ENCODE peak calls at places on chromosome 9, in four cellular contexts. I, Q, Y and M are unnamed samples.

GRCh38 chr9:118331622-118332045 is 627.4 kb downstream of the TLR4 start:
- DNase-seq in Q (no peak), Y (peak), I (peak), M (peak)

GRCh38 chr9:111965566-111966019 is 69.0 kb downstream of the UGCG start:
- DNase-seq in Y (peak), I (peak), Q (peak), M (peak)

GRCh38 chr9:77865385-77865784 is 166.2 kb downstream of the GNAQ start:
- DNase-seq in Q (no peak), I (no peak), Y (no peak), M (no peak)

GRCh38 chr9:78320030-78320693 is 23.2 kb downstream of the PSAT1 start:
- DNase-seq in Q (no peak), Y (no peak), I (no peak), M (no peak)

GRCh38 chr9:107861075-107861474 is 371.5 kb upstream of the KLF4 start:
- DNase-seq in I (no peak), Q (no peak), Y (no peak), M (no peak)

GRCh38 chr9:93812410-93812668 is 142.8 kb downstream of the BARX1 start:
- DNase-seq in Y (no peak), Q (no peak), I (no peak), M (no peak)

GRCh38 chr9:110714314-110714713 is 45.7 kb downstream of the MUSK start:
- DNase-seq in Q (peak), I (no peak), Y (no peak), M (peak)

GRCh38 chr9:12554636-12555035 is 138.5 kb upstream of the TYRP1 start:
- DNase-seq in Q (peak), Y (peak), I (peak), M (peak)

GRCh38 chr9:89662718-89663246 is 58.0 kb downstream of the GADD45G start:
- DNase-seq in Q (no peak), I (no peak), Y (no peak), M (no peak)

GRCh38 chr9:91408475-91408874 is 15.2 kb downstream of the NFIL3 start:
- DNase-seq in Q (peak), I (no peak), Y (peak), M (no peak)

GRCh38 chr9:79145442-79145841 is 426.3 kb upstream of the TLE4 start:
- DNase-seq in I (no peak), Y (no peak), Q (no peak), M (no peak)

GRCh38 chr9:15606667-15607472 is 54.0 kb downstream of the CCDC171 start:
- DNase-seq in Q (peak), I (peak), Y (peak), M (peak)

GRCh38 chr9:116355153-116355827 is 201.7 kb downstream of the PAPPA start:
- DNase-seq in Y (peak), I (peak), Q (peak), M (peak)

DNA sequence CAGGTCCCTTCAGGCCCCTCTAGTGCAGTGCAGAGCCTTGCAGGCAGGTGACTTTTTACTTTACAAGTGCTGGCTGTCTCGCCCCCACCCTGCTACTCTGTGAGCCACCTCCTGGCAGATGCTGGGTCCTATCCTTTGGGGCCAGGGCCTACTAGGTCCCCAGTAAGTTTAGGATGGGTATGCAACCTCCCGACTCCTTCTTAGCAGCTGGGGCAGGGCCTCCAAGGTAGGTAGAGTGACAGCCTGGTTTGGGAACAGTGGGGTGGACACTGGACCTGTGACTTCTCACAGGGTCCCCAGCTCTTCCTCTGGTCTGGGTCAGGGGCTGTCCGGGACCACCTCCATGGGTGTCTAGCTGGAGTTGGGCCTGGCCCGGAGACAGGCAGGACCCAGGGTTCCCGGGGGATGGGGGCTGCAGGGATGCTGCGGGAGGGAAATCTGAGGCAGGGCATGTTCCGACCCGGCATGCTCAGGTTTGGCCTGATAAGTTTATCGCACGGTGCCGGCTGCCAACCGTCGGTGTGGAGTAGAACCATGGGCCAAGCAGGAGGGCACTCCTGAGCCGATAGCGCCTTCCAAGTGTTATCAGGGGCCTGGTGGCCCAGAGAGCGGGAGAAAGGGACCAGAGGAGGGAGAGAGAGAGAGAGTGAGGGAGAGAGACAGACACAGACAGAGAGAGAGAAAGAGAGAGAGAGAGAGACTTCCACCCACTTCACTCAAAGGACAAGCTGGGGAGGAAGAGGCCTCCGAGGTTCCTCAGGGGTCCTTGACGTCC is 20.6 kb downstream of the GFI1B start:
- DNase-seq in I (no peak), Y (no peak), Q (no peak), M (no peak)
- TF ChIP-seq CTCF in I (no peak), Y (no peak), Q (no peak), M (no peak)

DNA sequence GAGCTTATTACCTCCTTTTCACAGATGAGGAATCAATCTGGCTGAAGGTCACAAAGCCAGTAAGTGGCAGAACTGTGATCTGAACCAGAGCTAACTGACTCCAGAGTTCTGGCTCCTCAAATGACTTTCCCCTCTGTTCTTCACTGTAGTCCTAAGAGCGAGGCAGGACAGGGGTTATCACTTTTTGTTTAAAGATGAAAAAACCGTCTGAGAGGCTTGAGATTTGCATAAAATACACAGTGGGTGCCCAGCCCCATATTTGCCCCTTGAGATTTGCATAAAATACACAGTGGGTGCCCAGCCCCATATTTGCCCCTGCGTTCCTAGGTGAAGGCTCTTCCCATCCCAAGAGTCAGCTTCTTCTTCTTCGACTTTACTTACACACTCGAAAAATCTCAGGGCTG is 667 bp downstream of the FBXO10 start:
- DNase-seq in I (no peak), Y (peak), Q (no peak), M (no peak)
- H3K4me3 ChIP-seq in I (peak), Y (peak), Q (peak), M (peak)

DNA sequence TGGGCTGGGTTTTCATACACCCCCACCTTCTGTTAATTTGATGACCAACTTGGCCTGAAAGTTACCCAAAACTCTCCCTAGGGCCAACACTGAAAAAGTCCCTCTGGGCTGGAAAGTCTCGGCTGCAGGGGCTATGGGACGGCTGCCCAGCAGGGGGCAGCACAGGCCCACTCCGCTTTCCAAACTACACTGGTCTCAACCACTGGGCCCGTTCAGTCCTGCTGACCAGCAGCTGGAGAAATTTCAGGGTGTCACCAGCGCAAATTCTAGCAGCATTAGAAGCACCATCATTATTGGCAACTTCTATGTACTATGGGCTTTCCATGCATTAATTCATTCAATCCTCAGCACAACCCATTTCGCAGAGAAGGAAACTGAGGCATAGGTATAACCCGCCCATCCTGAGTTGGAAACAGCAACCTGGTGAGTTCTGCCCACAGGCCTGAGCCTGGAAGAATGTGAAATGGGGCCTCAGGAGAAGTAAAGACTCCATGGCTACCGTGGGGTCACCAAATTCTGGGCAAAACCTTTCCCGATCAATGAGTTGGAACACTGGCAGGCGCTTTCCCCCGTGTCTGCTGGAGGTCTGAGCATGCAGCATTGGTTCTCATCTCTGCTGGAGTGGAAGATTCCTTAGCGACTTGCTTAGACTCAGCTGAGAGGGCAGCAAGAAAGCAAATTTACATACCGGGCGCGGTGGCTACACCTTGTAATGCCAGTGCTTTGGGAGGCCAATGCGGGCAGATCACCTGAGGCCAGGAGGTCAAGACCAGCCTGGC is 9.7 kb downstream of the ORM2 start:
- DNase-seq in Y (peak), I (peak), Q (peak), M (peak)
- TF ChIP-seq CTCF in Y (peak), I (peak), Q (peak), M (peak)

GRCh38 chr9:129888085-129888808 is 53.0 kb downstream of the USP20 start:
- DNase-seq in I (no peak), Q (no peak), Y (no peak), M (no peak)
- H3K4me3 ChIP-seq in I (no peak), Q (no peak), Y (no peak), M (no peak)

DNA sequence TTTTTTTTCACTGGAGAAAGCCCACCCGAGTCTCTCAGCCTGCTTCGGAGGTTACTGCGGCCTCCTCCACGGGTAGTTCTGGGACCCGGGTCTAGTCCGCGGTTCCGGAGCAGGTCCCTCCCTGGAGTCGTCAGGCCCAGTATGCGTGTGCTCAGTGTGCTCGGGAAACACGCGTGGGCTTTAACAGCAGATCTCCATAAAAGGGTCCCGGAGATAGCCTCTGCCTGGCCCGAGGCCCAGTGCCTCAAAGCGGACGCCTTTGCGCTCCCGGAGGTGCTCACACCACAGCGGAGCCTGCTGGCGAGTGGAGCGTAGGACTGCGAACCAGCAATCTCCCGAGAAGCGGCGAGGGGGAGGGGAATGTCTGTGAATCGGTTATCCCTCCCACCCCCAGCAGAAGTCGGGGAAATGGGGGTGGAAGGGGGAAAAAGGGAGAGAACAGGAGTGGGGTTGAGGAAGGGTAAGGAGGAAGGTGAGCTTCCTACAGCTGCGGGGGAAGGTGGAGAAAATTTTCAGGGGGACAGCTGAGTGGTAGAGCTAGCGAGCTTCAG is 28.7 kb downstream of the CDKN2A start:
- DNase-seq in I (peak), Q (peak), Y (peak), M (peak)
- TF ChIP-seq CTCF in I (peak), Q (peak), Y (peak), M (peak)

GRCh38 chr9:127021664-127022337 is 100.6 kb downstream of the ANGPTL2 start:
- DNase-seq in I (peak), Y (peak), Q (peak), M (peak)
- H3K4me3 ChIP-seq in I (no peak), Y (no peak), Q (no peak), M (no peak)

GRCh38 chr9:86135374-86135773 is 36.0 kb upstream of the GOLM1 start:
- DNase-seq in Q (no peak), Y (no peak), I (no peak), M (no peak)
- TF ChIP-seq CTCF in Q (no peak), Y (no peak), I (no peak), M (no peak)